ENCODE peak calls at places on chromosomes 2 and 18, in four cellular contexts. Z is Peyer's patch, T is dorsolateral prefrontal cortex, X is HL-60. E is an unnamed sample.

GRCh38 chr18:22493255-22493654 is 75.5 kb upstream of the CTAGE1 start:
- DNase-seq in X (no peak), Z (no peak), T (no peak), E (no peak)

GRCh38 chr2:223230352-223230751 is 178.4 kb downstream of the KCNE4 start:
- DNase-seq in T (no peak), Z (no peak), X (no peak), E (peak; percentile 46)

GRCh38 chr2:104874230-104874629 is 20.3 kb downstream of the POU3F3 start:
- DNase-seq in Z (peak; percentile 37), X (no peak), T (no peak), E (no peak)

GRCh38 chr2:196487426-196487825 is 152.1 kb upstream of the CCDC150 start:
- DNase-seq in T (no peak), X (no peak), Z (no peak), E (no peak)

GRCh38 chr2:9538000-9538507 is 17.6 kb downstream of the ADAM17 start:
- DNase-seq in Z (no peak), T (no peak), X (peak; percentile 61), E (peak; percentile 32)

GRCh38 chr2:202790676-202791075 is 80.9 kb downstream of the ICA1L start:
- DNase-seq in T (no peak), Z (no peak), X (no peak), E (no peak)

GRCh38 chr2:45205480-45205879 is 196.2 kb upstream of the SIX2 start:
- DNase-seq in X (no peak), T (no peak), Z (no peak), E (no peak)

GRCh38 chr2:236661064-236661761 is 91.6 kb downstream of the ACKR3 start:
- DNase-seq in T (no peak), X (no peak), Z (no peak), E (no peak)

GRCh38 chr18:13516855-13517254 is 209.5 kb downstream of the FAM210A start:
- DNase-seq in Z (no peak), T (no peak), X (no peak), E (no peak)

GRCh38 chr18:23635283-23636040 is 27.2 kb downstream of the ANKRD29 start:
- DNase-seq in T (no peak), X (no peak), Z (no peak), E (peak; percentile 40)

GRCh38 chr2:222304737-222305509 is 6.1 kb upstream of the PAX3 start:
- DNase-seq in T (no peak), Z (no peak), X (no peak), E (no peak)

GRCh38 chr2:28436525-28437051 is 43.9 kb downstream of the FOSL2 start:
- DNase-seq in X (no peak), Z (peak; percentile 83), T (no peak), E (no peak)

GRCh38 chr18:14978962-14979535 is 231.1 kb downstream of the ANKRD30B start:
- DNase-seq in Z (no peak), T (no peak), X (peak; percentile 7), E (peak; percentile 42)

GRCh38 chr2:11393711-11394236 is 49.3 kb upstream of the ROCK2 start:
- DNase-seq in X (no peak), T (no peak), Z (no peak), E (no peak)

GRCh38 chr2:3001595-3002184 is 375.9 kb downstream of the EIPR1 start:
- DNase-seq in T (no peak), X (no peak), Z (no peak), E (no peak)

GRCh38 chr2:215866594-215866993 is 146.8 kb downstream of the MREG start:
- DNase-seq in X (no peak), T (no peak), Z (no peak), E (no peak)

GRCh38 chr2:96470636-96471035 is 34.5 kb downstream of the NEURL3 start:
- DNase-seq in T (peak; percentile 40), Z (peak; percentile 75), X (no peak), E (no peak)

DNA sequence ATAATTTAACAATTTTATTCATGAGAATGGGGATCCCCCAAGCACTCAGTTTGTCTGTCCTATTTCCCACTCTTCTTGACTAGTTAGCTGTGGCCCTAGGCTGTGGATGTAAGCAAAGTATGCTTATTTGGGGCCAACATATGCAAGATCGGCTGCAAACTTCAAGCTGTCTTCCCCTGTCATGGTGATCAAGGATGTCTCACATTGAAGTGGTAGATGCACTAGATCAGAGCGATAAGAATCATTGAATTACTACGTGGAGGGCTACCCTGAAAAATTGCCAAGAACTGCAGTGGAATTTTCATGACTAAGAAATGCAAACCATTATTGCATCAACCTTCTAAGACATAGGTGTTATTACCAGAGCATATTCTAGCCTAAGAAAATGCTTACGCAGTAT is 527.4 kb downstream of the RNF144A start:
- DNase-seq in T (no peak), X (no peak), Z (no peak), E (no peak)
- H3K4me3 ChIP-seq in T (no peak overlapping the region), X (no peak overlapping the region), Z (no peak overlapping the region), E (no peak overlapping the region)

DNA sequence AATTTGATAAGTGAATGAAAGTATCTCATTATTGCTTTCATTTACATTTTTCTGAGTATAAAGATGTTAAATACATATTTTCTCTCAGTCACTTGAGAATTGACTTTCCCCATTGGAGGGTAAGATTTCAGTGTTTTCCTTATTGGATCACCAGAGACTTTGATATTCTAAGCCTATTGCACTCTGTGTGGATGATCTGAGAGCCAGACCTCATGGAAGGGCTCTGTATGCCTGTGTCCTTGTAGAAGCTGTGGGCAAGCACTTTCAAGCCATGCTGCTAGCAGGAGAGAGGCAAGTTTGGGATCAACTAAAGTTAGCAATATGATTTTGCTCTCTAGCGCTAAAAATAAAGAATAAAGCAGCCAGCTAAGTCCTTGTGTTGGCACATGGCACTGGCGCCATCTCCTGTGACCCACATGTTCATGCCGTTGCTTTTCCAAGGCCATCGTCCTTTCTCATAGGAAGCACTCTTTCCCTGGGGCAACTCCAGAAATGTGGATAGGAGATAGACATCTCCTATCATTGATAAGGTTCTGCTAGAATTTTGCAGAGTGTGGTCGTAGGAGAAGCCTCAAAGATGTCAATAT is 72.6 kb downstream of the AOX1 start:
- DNase-seq in X (no peak), Z (no peak), T (no peak), E (no peak)
- TF ChIP-seq CTCF in X (no peak), Z (peak; percentile 32), T (no peak), E (no peak)

DNA sequence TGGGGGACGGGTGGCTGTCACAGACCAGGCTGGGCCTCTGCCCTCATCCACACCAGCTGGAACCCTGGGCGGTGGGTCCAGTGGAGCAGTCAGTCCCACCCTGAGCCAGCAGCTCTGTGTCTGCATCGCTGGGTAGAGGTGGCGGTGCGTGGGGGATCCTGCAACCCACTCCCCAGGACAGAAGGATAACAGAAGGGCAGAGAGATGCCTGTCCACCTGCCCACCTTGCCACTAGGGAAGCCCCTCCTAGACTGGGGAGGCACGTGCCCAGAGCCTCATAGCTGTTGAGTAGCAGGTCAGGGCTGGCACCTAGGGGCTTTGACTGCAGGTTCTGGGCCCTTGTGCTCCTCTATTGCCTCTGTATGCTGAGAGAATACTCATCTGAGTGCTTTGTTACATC is 2.4 kb downstream of the ATOH8 start:
- DNase-seq in T (no peak), X (no peak), Z (no peak), E (no peak)
- H3K4me3 ChIP-seq in T (peak overlapping the region; percentile 68), X (no peak overlapping the region), Z (peak overlapping the region; percentile 59), E (peak overlapping the region; percentile 76)

DNA sequence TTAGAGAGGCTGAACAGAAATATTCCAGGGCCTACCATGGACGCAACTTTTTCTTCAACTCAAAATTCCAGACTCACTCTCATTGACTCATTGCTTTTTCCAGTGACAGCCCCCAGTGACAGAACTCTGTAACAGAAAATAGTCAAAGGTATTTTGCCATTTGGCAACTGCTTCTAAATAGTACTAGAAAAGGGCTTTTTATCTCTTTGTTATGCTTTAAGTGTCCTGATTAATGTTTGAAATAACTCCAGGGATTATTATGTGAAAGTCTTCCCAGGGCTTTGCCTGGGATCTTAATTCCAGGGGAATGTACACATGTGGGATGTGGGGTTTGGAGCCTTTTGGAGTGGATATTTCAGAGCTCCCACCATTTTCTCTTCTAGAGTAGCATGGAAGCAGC is 198.7 kb downstream of the KCNS3 start:
- DNase-seq in X (no peak), Z (no peak), T (no peak), E (no peak)
- TF ChIP-seq CTCF in X (no peak), Z (no peak), T (no peak), E (no peak)

GRCh38 chr2:43325448-43325811 is 99.0 kb upstream of the ZFP36L2 start:
- DNase-seq in X (no peak), T (no peak), Z (no peak), E (no peak)
- H3K4me3 ChIP-seq in X (no peak overlapping the region), T (no peak overlapping the region), Z (no peak overlapping the region), E (no peak overlapping the region)

GRCh38 chr2:21117688-21118087 is 6.1 kb upstream of the TDRD15 start:
- DNase-seq in Z (no peak), X (no peak), T (no peak), E (no peak)

GRCh38 chr2:21123473-21124393 is at the start of gene TDRD15:
- DNase-seq in Z (no peak), X (no peak), T (no peak), E (no peak)

DNA sequence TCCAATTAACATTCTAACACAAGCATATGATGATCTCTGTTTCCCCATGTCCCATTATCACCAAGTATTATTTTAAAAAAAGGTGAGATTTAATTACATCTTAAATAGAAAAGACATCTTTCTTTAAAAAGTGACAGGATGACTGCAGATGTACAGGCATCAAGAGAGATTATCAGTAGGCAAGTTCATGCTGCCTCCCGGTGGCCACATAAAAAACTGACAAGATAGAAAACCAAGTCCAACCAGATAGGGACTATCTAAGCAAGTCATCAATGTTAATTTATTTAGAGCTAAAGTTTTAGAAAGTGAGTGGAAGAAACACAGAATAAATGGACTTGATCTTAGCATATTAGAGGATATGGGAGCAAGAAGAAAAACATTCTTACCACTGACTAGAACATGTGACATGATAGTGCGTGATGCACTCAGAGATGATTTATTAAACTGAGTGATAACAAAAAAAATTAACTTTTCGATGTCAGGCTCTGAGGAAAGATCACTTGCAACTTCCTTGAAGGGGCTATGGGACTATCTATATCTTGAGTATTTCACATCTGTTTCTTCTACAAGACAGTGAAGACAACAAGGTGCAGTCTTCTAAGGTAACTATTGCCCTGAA is 5.4 kb upstream of the TDRD15 start:
- DNase-seq in T (no peak), Z (peak; percentile 70), X (no peak), E (peak; percentile 10)
- TF ChIP-seq CTCF in T (peak; percentile 62), Z (peak; percentile 87), X (no peak), E (no peak)

DNA sequence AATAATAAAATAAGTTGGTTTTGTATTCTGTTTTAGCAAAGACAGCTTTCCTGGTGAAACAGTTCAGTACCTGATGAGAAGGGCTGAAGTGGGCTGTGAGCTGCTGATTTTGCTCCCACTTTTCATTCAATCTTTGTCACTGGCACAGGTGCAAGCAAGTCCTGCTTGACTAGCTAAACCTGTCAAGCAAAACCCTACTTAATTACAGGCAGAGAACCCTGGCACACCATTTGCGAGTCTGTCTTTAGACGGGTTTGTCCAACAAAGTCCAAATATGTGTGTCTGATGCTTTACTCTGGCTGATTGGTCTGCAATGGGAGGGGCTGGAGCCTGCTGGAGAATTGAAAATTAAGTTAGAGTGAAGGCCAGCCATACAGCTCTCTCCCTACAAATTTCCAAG is 267.2 kb downstream of the EPHA4 start:
- DNase-seq in X (no peak), T (no peak), Z (no peak), E (no peak)
- H3K4me3 ChIP-seq in X (no peak overlapping the region), T (no peak overlapping the region), Z (no peak overlapping the region), E (no peak overlapping the region)

GRCh38 chr2:68225119-68225632 is 27.2 kb downstream of the PPP3R1 start:
- DNase-seq in T (no peak), Z (peak; percentile 63), X (no peak), E (peak; percentile 37)
- TF ChIP-seq CTCF in T (peak; percentile 22), Z (peak; percentile 15), X (peak; percentile 26), E (no peak)